ENCODE peak calls at places on chromosomes 5 and 9, in four cellular contexts. S is mesendoderm, Q is SK-N-SH, J is OCI-LY7. B is an unnamed sample. For H3K79me2, the result is how much of the 10 kb centered on the place peaks cover.

GRCh38 chr9:112334319-112334828 is 955 bp upstream of the PTBP3 start:
- DNase-seq in S (no peak), Q (no peak), J (peak), B (no peak)

GRCh38 chr5:83082750-83083149 is 5.4 kb downstream of the XRCC4 start:
- DNase-seq in S (no peak), Q (no peak), J (no peak), B (no peak)

GRCh38 chr5:79093762-79094161 is 17.8 kb upstream of the BHMT start:
- DNase-seq in S (peak), Q (peak), J (no peak), B (no peak)

GRCh38 chr5:173027905-173028304 is 28.2 kb upstream of the CREBRF start:
- DNase-seq in S (no peak), Q (no peak), J (no peak), B (no peak)

GRCh38 chr5:36108758-36109245 is 42.1 kb upstream of the UGT3A2 start:
- DNase-seq in S (no peak), Q (no peak), J (no peak), B (no peak)

GRCh38 chr9:13023498-13023897 is 248.7 kb downstream of the LURAP1L start:
- DNase-seq in S (no peak), Q (no peak), J (no peak), B (no peak)

GRCh38 chr9:82675102-82675501 is 387.8 kb downstream of the RASEF start:
- DNase-seq in S (no peak), Q (no peak), J (no peak), B (no peak)

GRCh38 chr5:123776761-123777160 is 264.8 kb downstream of the CSNK1G3 start:
- DNase-seq in S (peak), Q (no peak), J (no peak), B (no peak)

GRCh38 chr5:135443329-135443960 is 3.7 kb downstream of the DCANP1 start:
- DNase-seq in S (no peak), Q (no peak), J (no peak), B (peak)

GRCh38 chr9:86601697-86602096 is 247.5 kb upstream of the TUT7 start:
- DNase-seq in S (no peak), Q (no peak), J (no peak), B (no peak)

GRCh38 chr5:52811067-52811749 is 23.5 kb downstream of the ITGA1 start:
- DNase-seq in S (peak), Q (no peak), J (no peak), B (no peak)

GRCh38 chr5:80229902-80230255 is 26.0 kb downstream of the SERINC5 start:
- DNase-seq in S (peak), Q (no peak), J (no peak), B (peak)

GRCh38 chr5:9545959-9546851 is at the start of gene SEMA5A:
- DNase-seq in S (peak), Q (peak), J (no peak), B (peak)

GRCh38 chr9:80881946-80882345 is 807.4 kb downstream of the TLE1 start:
- DNase-seq in S (peak), Q (peak), J (no peak), B (peak)

GRCh38 chr5:55816342-55816741 is 34.8 kb upstream of the IL31RA start:
- DNase-seq in S (peak), Q (no peak), J (no peak), B (no peak)

GRCh38 chr5:178463321-178464155 is 126.7 kb downstream of the COL23A1 start:
- DNase-seq in S (no peak), Q (no peak), J (no peak), B (no peak)

GRCh38 chr9:84230355-84231136 is 110.0 kb downstream of the SLC28A3 start:
- DNase-seq in S (no peak), Q (no peak), J (no peak), B (no peak)

GRCh38 chr5:178425621-178426068 is 164.5 kb downstream of the COL23A1 start:
- DNase-seq in S (no peak), Q (peak), J (no peak), B (peak)

GRCh38 chr5:2375796-2376195 is 375.7 kb downstream of the IRX2 start:
- DNase-seq in S (no peak), Q (no peak), J (no peak), B (no peak)

GRCh38 chr9:74630228-74630627 is 133.1 kb downstream of the RORB start:
- DNase-seq in S (peak), Q (no peak), J (no peak), B (no peak)

GRCh38 chr9:35385042-35385441 is 104.9 kb upstream of the RUSC2 start:
- DNase-seq in S (peak), Q (no peak), J (no peak), B (no peak)

GRCh38 chr5:112669328-112669963 is 68.2 kb upstream of the APC start:
- DNase-seq in S (no peak), Q (no peak), J (no peak), B (no peak)

GRCh38 chr9:38059233-38059936 is 9.6 kb downstream of the SHB start:
- DNase-seq in S (no peak), Q (no peak), J (no peak), B (no peak)

GRCh38 chr5:37776826-37777225 is 63.0 kb downstream of the GDNF start:
- DNase-seq in S (no peak), Q (no peak), J (no peak), B (no peak)

GRCh38 chr9:78539904-78540303 is 243.0 kb downstream of the PSAT1 start:
- DNase-seq in S (no peak), Q (no peak), J (no peak), B (no peak)

GRCh38 chr5:147780924-147781530 is 1.5 kb downstream of the JAKMIP2 start:
- DNase-seq in S (no peak), Q (no peak), J (no peak), B (no peak)

GRCh38 chr5:18744990-18745590 is 1110.8 kb downstream of the TAF11L14 start:
- DNase-seq in S (no peak), Q (no peak), J (peak), B (no peak)

GRCh38 chr9:85013703-85014102 is 344.2 kb downstream of the NTRK2 start:
- DNase-seq in S (no peak), Q (no peak), J (no peak), B (no peak)

GRCh38 chr9:124742940-124743339 is 28.2 kb downstream of the NR6A1 start:
- DNase-seq in S (no peak), Q (no peak), J (no peak), B (no peak)

GRCh38 chr5:34854459-34855174 is 15.7 kb downstream of the TTC23L start:
- DNase-seq in S (no peak), Q (no peak), J (peak), B (no peak)

GRCh38 chr5:176415240-176416122 is 858 bp downstream of the CLTB start:
- DNase-seq in S (peak), Q (peak), J (peak), B (no peak)

DNA sequence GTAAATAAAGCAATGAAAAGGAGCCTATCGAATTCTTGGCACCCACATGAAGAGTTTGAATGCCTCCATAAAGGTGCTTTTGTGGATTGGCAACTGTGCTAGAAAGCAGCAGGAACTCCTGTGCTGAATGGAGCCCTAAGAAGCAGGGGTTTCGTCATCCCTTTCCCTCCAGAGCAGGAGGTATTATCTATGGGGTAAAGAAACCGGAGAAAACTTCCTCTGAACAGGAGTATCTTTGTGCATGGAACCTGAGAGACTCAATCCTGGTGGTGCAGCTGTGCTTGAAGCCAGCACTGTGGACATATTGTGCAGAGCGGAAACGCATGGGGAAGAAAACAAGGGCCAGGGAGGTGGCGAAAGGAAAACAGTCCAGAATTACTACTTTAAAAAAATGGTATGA is 148.4 kb upstream of the OTULINL start:
- DNase-seq in S (no peak), Q (no peak), J (no peak), B (no peak)
- H3K79me2 ChIP-seq in S (under half), Q (half or more), J (under half), B (under half)

GRCh38 chr5:1213508-1214162 is 11.5 kb upstream of the SLC6A18 start:
- DNase-seq in S (no peak), Q (no peak), J (no peak), B (no peak)
- H3K4me2 ChIP-seq in S (no peak), Q (no peak), J (no peak), B (no peak)

DNA sequence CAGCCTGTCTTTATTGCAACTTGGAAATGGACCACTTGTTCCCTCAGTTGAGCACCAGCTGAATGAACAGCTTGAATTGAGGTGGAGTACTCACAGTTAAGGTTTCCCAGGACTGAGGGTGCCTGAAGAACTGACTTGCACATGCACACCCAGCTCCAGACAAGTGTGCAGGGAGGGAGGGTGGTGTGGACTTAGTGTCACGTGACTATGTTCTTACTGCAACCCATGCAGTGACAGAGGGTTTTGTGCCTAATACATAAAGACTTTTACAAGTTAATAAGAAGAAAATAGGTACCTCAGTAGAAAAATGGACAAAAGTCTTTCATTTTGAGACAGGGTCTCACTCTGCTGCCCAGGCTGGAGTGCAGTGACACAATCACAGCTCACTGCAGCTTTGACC is 18.0 kb downstream of the BARX1 start:
- DNase-seq in S (no peak), Q (no peak), J (no peak), B (no peak)
- H3K79me2 ChIP-seq in S (under half), Q (under half), J (under half), B (under half)

GRCh38 chr9:133825555-133826198 is 87.5 kb upstream of the SARDH start:
- DNase-seq in S (no peak), Q (no peak), J (no peak), B (no peak)
- H3K4me2 ChIP-seq in S (no peak), Q (no peak), J (no peak), B (no peak)

GRCh38 chr5:163165277-163165676 is 272.1 kb upstream of the CCNG1 start:
- DNase-seq in S (no peak), Q (no peak), J (no peak), B (no peak)
- H3K79me2 ChIP-seq in S (under half), Q (under half), J (under half), B (under half)

GRCh38 chr9:105332471-105332870 is 88.0 kb downstream of the SLC44A1 start:
- DNase-seq in S (no peak), Q (no peak), J (no peak), B (no peak)

GRCh38 chr9:105330201-105330600 is 85.8 kb downstream of the SLC44A1 start:
- DNase-seq in S (peak), Q (no peak), J (no peak), B (no peak)

GRCh38 chr9:105330755-105331154 is 86.3 kb downstream of the SLC44A1 start:
- DNase-seq in S (no peak), Q (no peak), J (peak), B (no peak)

GRCh38 chr9:105331755-105332154 is 87.3 kb downstream of the SLC44A1 start:
- DNase-seq in S (no peak), Q (no peak), J (no peak), B (no peak)

DNA sequence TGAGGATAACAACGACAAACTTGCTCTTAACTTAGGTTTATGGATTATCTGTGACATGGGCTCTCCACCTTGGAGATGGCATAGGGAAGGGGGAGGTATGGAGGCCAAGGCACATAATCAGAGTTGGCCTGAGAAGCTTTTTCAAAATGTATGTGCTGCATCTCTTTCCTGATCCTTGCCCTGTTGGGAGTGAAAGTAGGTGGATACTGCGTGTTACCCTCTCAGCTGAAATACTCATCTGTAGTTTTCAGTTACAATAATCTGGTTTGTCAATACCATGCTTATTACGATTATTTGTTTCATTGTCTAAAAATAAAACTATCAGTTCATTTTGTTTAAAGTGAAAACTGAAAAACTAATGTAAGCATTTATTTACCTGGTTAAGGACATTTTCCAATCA is 86.7 kb downstream of the SLC44A1 start:
- DNase-seq in S (no peak), Q (no peak), J (no peak), B (no peak)
- H3K4me2 ChIP-seq in S (no peak), Q (no peak), J (peak), B (no peak)

GRCh38 chr9:94638335-94639044 is 828 bp downstream of the FBP1 start:
- DNase-seq in S (no peak), Q (no peak), J (no peak), B (no peak)

GRCh38 chr9:94639996-94640376 is 668 bp upstream of the FBP1 start:
- DNase-seq in S (peak), Q (no peak), J (no peak), B (peak)

GRCh38 chr9:94643176-94643575 is 3.9 kb upstream of the FBP1 start:
- DNase-seq in S (no peak), Q (no peak), J (no peak), B (no peak)

GRCh38 chr9:94642526-94642925 is 3.2 kb upstream of the FBP1 start:
- DNase-seq in S (no peak), Q (no peak), J (no peak), B (no peak)

DNA sequence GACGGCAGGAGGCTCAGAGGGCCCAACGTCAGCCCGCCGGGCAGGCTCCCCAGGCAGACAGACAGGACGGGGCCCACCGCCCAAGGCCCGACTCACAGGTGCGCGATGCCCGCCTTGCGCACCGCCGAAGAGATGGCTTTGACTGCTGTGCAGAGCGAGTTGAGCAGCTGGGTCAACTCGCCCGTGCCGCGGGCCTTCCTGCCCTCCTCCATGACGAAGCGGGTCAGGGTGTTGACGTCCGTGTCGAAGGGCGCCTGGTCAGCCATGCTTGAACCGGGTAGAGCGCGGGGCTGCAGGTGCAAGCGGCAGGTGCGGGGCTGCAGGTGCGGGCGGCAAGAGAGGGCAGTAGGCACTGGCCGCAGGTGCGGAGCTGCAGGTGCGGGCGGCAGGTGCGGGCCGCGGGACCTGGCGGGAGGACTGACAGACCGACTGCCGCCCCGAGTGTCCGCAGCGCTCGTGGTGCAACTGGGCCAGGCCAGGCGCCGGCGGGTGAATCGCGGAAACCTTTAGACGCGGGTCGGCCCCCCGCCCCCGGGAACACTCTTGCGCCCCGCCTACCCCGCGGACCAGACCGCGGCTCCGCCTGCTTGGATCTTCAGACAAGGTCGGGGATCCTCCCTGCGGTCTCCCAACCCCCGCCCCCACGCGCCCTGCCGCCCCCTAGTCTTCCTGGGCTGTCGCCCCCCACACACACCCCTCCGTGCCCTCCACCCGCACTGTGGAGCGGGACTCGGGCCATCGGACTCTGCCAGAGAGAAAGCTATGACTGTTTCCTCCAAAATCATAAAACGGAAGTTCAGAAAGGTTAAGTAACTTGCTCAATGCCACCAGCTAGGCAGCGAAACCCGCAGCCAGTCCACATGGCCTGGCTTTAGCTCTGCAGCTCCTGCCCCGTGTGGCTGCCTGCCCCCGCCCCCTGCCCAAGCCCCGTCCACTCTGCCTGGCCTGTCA is at the start of gene FBP1:
- DNase-seq in S (peak), Q (no peak), J (no peak), B (peak)
- H3K79me2 ChIP-seq in S (under half), Q (under half), J (under half), B (under half)

DNA sequence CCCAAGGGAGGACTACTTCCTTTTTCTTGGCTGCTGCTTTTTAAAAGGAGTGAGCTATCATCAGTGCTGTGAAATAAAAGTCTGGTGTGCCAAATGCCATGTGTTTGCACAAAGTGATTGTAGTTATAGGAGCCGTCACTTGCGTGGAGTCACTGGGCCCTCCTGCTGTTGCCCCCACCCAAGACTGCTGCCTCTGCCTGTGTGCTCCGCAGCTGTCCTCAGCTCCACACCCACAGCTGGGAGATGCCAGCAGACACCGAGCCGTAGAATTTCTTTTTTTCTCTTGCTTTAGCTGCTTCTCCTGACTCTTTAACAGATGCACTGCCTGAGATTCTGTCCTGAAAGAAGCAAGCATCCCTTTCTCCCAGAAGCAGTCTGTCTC is 9.8 kb upstream of the GLE1 start:
- DNase-seq in S (no peak), Q (no peak), J (no peak), B (no peak)
- H3K4me2 ChIP-seq in S (no peak), Q (no peak), J (no peak), B (no peak)

GRCh38 chr9:136429075-136429628 is 10.5 kb downstream of the INPP5E start:
- DNase-seq in S (no peak), Q (no peak), J (no peak), B (no peak)
- H3K79me2 ChIP-seq in S (under half), Q (under half), J (under half), B (under half)